ENCODE peak calls at places on chromosomes 12 and 14, in four cellular contexts. Y, C, W and Q are unnamed samples.
A peak's percentile ranks its signal among the peaks of the same experiment; 100 is the strongest.

GRCh38 chr14:22668417-22668816 is 24.3 kb upstream of the OR6J1 start:
- DNase-seq in Y (peak; percentile 29), C (no peak), W (no peak), Q (no peak)

GRCh38 chr12:104928036-104928770 is 29.9 kb downstream of the SLC41A2 start:
- DNase-seq in C (no peak), W (no peak), Y (no peak), Q (no peak)

GRCh38 chr12:14774944-14775651 is 28.2 kb downstream of the WBP11 start:
- DNase-seq in C (peak; percentile 52), Y (no peak), W (peak; percentile 49), Q (no peak)

GRCh38 chr14:85437143-85437542 is 92.8 kb upstream of the FLRT2 start:
- DNase-seq in Y (no peak), W (no peak), C (peak; percentile 48), Q (peak; percentile 37)

GRCh38 chr12:116642101-116642500 is 82.9 kb downstream of the MAP1LC3B2 start:
- DNase-seq in Y (no peak), C (no peak), W (no peak), Q (no peak)

GRCh38 chr12:47079365-47079893 is at the start of gene PCED1B:
- DNase-seq in W (peak; percentile 33), C (peak; percentile 80), Y (peak; percentile 83), Q (peak; percentile 85)

GRCh38 chr14:23402296-23403138 is 5.6 kb downstream of the MYH6 start:
- DNase-seq in Y (no peak), C (no peak), W (no peak), Q (no peak)

GRCh38 chr12:106774808-106775524 is 484 bp downstream of the RIC8B start:
- DNase-seq in C (no peak), Y (no peak), W (peak; percentile 74), Q (no peak)

GRCh38 chr12:13161172-13161571 is 35.4 kb upstream of the EMP1 start:
- DNase-seq in Y (no peak), C (no peak), W (no peak), Q (no peak)

GRCh38 chr12:50415899-50416479 is 15.3 kb downstream of the LARP4 start:
- DNase-seq in Y (no peak), C (no peak), W (no peak), Q (no peak)

GRCh38 chr12:57175428-57176138 is 28.2 kb upstream of the LRP1-AS start:
- DNase-seq in C (peak; percentile 76), Y (peak; percentile 65), W (peak; percentile 92), Q (peak; percentile 95)

GRCh38 chr12:2797721-2798418 is 3.1 kb downstream of the FKBP4 start:
- DNase-seq in Y (no peak), C (peak; percentile 74), W (no peak), Q (no peak)

GRCh38 chr12:7116916-7117315 is 7.9 kb upstream of the C1RL start:
- DNase-seq in Y (no peak), C (no peak), W (no peak), Q (no peak)

GRCh38 chr14:95562892-95563685 is 28.2 kb downstream of the GLRX5 start:
- DNase-seq in C (no peak), W (no peak), Y (peak; percentile 53), Q (peak; percentile 38)

DNA sequence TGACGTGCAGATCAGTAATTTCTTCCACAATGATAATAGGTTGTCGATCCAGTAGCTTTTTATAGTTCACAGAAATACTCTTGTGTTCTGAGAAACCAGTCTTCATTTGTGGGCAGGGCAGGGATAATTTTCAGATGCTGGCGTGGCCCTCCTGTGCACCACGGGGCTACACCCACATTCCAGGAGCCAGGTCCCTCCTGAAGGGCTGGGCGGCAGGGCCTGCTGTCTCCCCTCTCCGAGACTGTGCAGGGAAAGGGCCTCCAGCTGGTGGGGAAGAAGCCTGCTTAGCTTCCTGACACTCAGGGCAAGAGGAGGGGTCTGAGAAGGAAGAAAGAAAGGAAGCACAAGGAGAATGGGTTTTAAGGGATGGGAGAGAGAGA is 94.9 kb downstream of the ADGRD1 start:
- DNase-seq in Y (no peak), W (no peak), C (no peak), Q (no peak)
- H3K27me3 ChIP-seq in Y (no peaks in the 10 kb centered on the region), W (no peaks in the 10 kb centered on the region), C (no peaks in the 10 kb centered on the region), Q (no peaks in the 10 kb centered on the region)

DNA sequence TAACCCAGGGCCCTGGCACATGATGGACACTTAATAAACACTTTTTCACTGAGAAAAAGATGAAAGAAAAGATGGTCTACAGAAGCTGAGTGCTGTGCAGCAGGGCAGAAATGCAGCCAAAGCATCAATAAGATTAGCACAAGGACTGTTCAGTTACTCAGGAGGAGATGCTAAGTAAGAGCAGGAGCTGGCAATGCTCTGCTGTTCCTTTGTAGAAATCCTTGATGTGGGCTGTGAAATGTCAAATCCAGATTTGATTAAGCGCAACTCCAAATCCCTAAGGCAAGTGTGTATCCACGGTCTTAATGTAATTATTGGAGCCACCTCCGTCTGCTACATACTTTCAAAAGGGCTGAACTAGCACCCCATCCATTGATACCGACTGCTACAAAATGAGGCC is 151.8 kb upstream of the BTG1 start:
- DNase-seq in Y (no peak), W (peak; percentile 38), C (no peak), Q (no peak)
- H3K4me3 ChIP-seq in Y (no peak overlapping the region), W (no peak overlapping the region), C (no peak overlapping the region), Q (no peak overlapping the region)

DNA sequence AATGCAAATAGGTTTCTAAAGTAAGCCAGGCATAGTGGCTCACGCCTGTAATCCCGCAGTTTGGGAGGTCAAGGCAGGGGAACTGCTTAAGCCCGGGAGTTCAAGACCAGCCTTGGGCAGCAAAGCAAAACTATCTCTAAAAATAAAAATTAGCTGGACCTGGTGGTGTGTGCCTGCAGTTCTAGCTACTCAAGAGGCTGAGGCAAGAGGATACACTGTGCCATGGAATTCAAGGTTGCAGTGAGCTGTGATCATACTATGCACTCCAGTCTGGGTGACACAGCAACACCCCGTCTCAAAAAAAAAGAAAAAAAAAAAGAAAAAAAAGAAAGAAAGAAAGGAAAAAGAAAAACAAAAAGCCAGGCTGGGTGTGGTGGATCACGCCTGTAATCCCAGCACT is 46.3 kb downstream of the HECTD1 start:
- DNase-seq in Y (no peak), C (no peak), W (no peak), Q (no peak)
- H3K36me3 ChIP-seq in Y (peaks cover 50% of the 10 kb centered on the region), C (peaks cover 7% of the 10 kb centered on the region), W (peaks cover 56% of the 10 kb centered on the region), Q (peaks cover 57% of the 10 kb centered on the region)

GRCh38 chr12:132318618-132319033 is 10.8 kb downstream of the GALNT9 start:
- DNase-seq in W (no peak), Y (no peak), C (no peak), Q (no peak)
- H3K27me3 ChIP-seq in W (peaks cover 95% of the 10 kb centered on the region), Y (no peaks in the 10 kb centered on the region), C (no peaks in the 10 kb centered on the region), Q (no peaks in the 10 kb centered on the region)

DNA sequence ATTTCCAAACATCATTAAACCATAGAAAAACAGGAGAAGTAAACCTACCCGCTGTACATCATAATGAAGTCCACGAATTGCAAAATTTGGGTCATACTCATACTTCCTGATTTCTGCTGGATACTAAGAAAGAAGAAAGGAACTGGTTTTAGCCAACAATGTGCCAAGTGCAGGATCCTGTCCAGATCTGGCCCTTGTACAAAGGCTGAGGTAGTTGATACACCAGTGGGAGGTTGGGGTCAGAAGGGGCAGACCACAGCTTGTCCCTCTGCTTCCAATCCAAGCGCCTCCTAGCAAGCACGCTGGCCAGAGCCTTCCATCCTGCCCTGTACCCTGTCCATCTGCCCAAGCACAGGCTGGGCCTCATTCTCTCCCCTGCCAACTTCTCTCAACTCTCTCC is 34.2 kb downstream of the NT5DC3 start:
- DNase-seq in Y (no peak), C (no peak), W (no peak), Q (no peak)
- H3K4me3 ChIP-seq in Y (no peak overlapping the region), C (no peak overlapping the region), W (no peak overlapping the region), Q (no peak overlapping the region)